ENCODE peak calls at places on chromosomes 6 and 20, in six cellular contexts. One of them, this sample, is unnamed.

GRCh38 chr6:139373928-139374356 is 506 bp downstream of the CITED2 start:
- ATAC-seq in upper lobe of left lung: no peak
- ATAC-seq in HCT116: peak
- ATAC-seq in Panc1: peak
- ATAC-seq in K562: peak
- ATAC-seq in HepG2: no peak
- ATAC-seq in this sample: no peak

GRCh38 chr6:33824461-33825154 is 20.8 kb upstream of the MLN start:
- ATAC-seq in K562: peak
- ATAC-seq in upper lobe of left lung: peak
- ATAC-seq in Panc1: peak
- ATAC-seq in HCT116: peak
- ATAC-seq in HepG2: no peak
- ATAC-seq in this sample: no peak

GRCh38 chr6:11366934-11367637 is 134.6 kb upstream of the NEDD9 start:
- ATAC-seq in upper lobe of left lung: no peak
- ATAC-seq in Panc1: no peak
- ATAC-seq in HCT116: no peak
- ATAC-seq in HepG2: peak
- ATAC-seq in K562: no peak
- ATAC-seq in this sample: no peak

GRCh38 chr6:1109134-1109533 is 202.8 kb upstream of the FOXQ1 start:
- ATAC-seq in Panc1: no peak
- ATAC-seq in K562: no peak
- ATAC-seq in upper lobe of left lung: no peak
- ATAC-seq in HepG2: no peak
- ATAC-seq in HCT116: no peak
- ATAC-seq in this sample: no peak

GRCh38 chr6:163539101-163539762 is 124.7 kb downstream of the QKI start:
- ATAC-seq in Panc1: no peak
- ATAC-seq in HCT116: no peak
- ATAC-seq in upper lobe of left lung: no peak
- ATAC-seq in K562: no peak
- ATAC-seq in HepG2: no peak
- ATAC-seq in this sample: no peak

GRCh38 chr6:11934638-11935037 is 77.5 kb upstream of the HIVEP1 start:
- ATAC-seq in K562: no peak
- ATAC-seq in HepG2: peak
- ATAC-seq in upper lobe of left lung: no peak
- ATAC-seq in Panc1: no peak
- ATAC-seq in HCT116: no peak
- ATAC-seq in this sample: no peak

GRCh38 chr20:13625241-13625981 is 13.3 kb downstream of the TASP1 start:
- ATAC-seq in HepG2: no peak
- ATAC-seq in upper lobe of left lung: no peak
- ATAC-seq in Panc1: no peak
- ATAC-seq in K562: peak
- ATAC-seq in HCT116: no peak
- ATAC-seq in this sample: no peak

GRCh38 chr6:127897437-127897836 is 3.4 kb downstream of the THEMIS start:
- ATAC-seq in K562: no peak
- ATAC-seq in Panc1: no peak
- ATAC-seq in HCT116: no peak
- ATAC-seq in HepG2: no peak
- ATAC-seq in upper lobe of left lung: no peak
- ATAC-seq in this sample: no peak

GRCh38 chr20:46757135-46757534 is 47.7 kb downstream of the SLC2A10 start:
- ATAC-seq in Panc1: no peak
- ATAC-seq in K562: no peak
- ATAC-seq in upper lobe of left lung: no peak
- ATAC-seq in HepG2: peak
- ATAC-seq in HCT116: no peak
- ATAC-seq in this sample: no peak

GRCh38 chr20:51622004-51622874 is 79.7 kb upstream of the NFATC2 start:
- ATAC-seq in K562: no peak
- ATAC-seq in Panc1: no peak
- ATAC-seq in HepG2: no peak
- ATAC-seq in upper lobe of left lung: no peak
- ATAC-seq in HCT116: no peak
- ATAC-seq in this sample: no peak

GRCh38 chr20:63977392-63978276 is 1.8 kb downstream of the SAMD10 start:
- ATAC-seq in Panc1: peak
- ATAC-seq in HepG2: peak
- ATAC-seq in upper lobe of left lung: no peak
- ATAC-seq in HCT116: no peak
- ATAC-seq in K562: no peak
- ATAC-seq in this sample: no peak

GRCh38 chr6:147087641-147088040 is 116.6 kb upstream of the STXBP5 start:
- ATAC-seq in upper lobe of left lung: no peak
- ATAC-seq in HCT116: no peak
- ATAC-seq in K562: no peak
- ATAC-seq in Panc1: no peak
- ATAC-seq in HepG2: no peak
- ATAC-seq in this sample: no peak

GRCh38 chr6:63391203-63391970 is 71.6 kb upstream of the LGSN start:
- ATAC-seq in HepG2: peak
- ATAC-seq in K562: no peak
- ATAC-seq in Panc1: no peak
- ATAC-seq in upper lobe of left lung: no peak
- ATAC-seq in HCT116: no peak
- ATAC-seq in this sample: no peak

GRCh38 chr6:80132942-80133517 is 26.6 kb downstream of the BCKDHB start:
- ATAC-seq in Panc1: no peak
- ATAC-seq in HCT116: peak
- ATAC-seq in HepG2: no peak
- ATAC-seq in upper lobe of left lung: no peak
- ATAC-seq in K562: peak
- ATAC-seq in this sample: no peak

GRCh38 chr20:45346291-45346718 is 1.9 kb downstream of the SDC4 start:
- ATAC-seq in HepG2: no peak
- ATAC-seq in K562: no peak
- ATAC-seq in upper lobe of left lung: no peak
- ATAC-seq in HCT116: no peak
- ATAC-seq in Panc1: no peak
- ATAC-seq in this sample: no peak

GRCh38 chr6:43992126-43992663 is 135.1 kb downstream of the MRPL14 start:
- ATAC-seq in HCT116: no peak
- ATAC-seq in upper lobe of left lung: no peak
- ATAC-seq in Panc1: no peak
- ATAC-seq in HepG2: no peak
- ATAC-seq in K562: no peak
- ATAC-seq in this sample: no peak

GRCh38 chr6:155219858-155220301 is 43.9 kb upstream of the CLDN20 start:
- ATAC-seq in HCT116: no peak
- ATAC-seq in HepG2: no peak
- ATAC-seq in upper lobe of left lung: no peak
- ATAC-seq in Panc1: no peak
- ATAC-seq in K562: no peak
- ATAC-seq in this sample: no peak

GRCh38 chr6:90126178-90126577 is 170.5 kb downstream of the BACH2 start:
- ATAC-seq in K562: no peak
- ATAC-seq in Panc1: no peak
- ATAC-seq in HCT116: no peak
- ATAC-seq in HepG2: no peak
- ATAC-seq in upper lobe of left lung: no peak
- ATAC-seq in this sample: no peak

GRCh38 chr20:64232794-64233193 is 22.8 kb upstream of the PCMTD2 start:
- ATAC-seq in K562: peak
- ATAC-seq in upper lobe of left lung: no peak
- ATAC-seq in HCT116: peak
- ATAC-seq in HepG2: peak
- ATAC-seq in Panc1: no peak
- ATAC-seq in this sample: no peak

GRCh38 chr6:89527634-89528033 is 94.7 kb downstream of the ANKRD6 start:
- ATAC-seq in upper lobe of left lung: no peak
- ATAC-seq in HepG2: no peak
- ATAC-seq in Panc1: no peak
- ATAC-seq in K562: no peak
- ATAC-seq in HCT116: no peak
- ATAC-seq in this sample: no peak

GRCh38 chr6:85482206-85483040 is 32.5 kb downstream of the NT5E start:
- ATAC-seq in upper lobe of left lung: no peak
- ATAC-seq in K562: peak
- ATAC-seq in HepG2: peak
- ATAC-seq in HCT116: peak
- ATAC-seq in Panc1: peak
- ATAC-seq in this sample: peak

GRCh38 chr6:44452725-44453124 is 65.2 kb downstream of the CDC5L start:
- ATAC-seq in Panc1: peak
- ATAC-seq in HepG2: peak
- ATAC-seq in upper lobe of left lung: no peak
- ATAC-seq in K562: no peak
- ATAC-seq in HCT116: no peak
- ATAC-seq in this sample: no peak

GRCh38 chr20:47391276-47392010 is 34.9 kb upstream of the ZMYND8 start:
- ATAC-seq in upper lobe of left lung: no peak
- ATAC-seq in Panc1: no peak
- ATAC-seq in K562: no peak
- ATAC-seq in HepG2: no peak
- ATAC-seq in HCT116: no peak
- ATAC-seq in this sample: no peak

DNA sequence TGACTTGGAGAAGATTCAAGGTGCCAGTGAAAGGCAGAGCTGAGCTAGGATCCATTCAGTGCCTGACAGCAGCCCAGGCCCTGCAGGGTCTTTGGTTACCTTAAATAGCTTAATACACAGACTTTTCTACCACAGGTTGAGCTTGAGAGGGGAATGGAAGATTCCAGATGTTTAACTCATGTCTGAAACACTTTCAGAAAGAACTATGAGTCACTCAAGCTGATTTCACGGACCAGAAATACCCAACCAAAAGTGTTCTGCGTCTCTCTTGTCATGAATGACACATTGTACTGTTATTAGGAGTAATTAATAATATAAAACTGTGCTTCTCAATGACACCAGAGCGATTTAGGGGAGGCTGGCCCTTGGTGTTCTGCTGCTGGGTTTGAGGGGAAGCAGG is 6.4 kb upstream of the PMEPA1 start:
- ATAC-seq in K562: no peak
- ATAC-seq in HepG2: no peak
- ATAC-seq in Panc1: no peak
- ATAC-seq in HCT116: no peak
- ATAC-seq in upper lobe of left lung: no peak
- ATAC-seq in this sample: no peak
- TF ChIP-seq POLR2AphosphoS5 in K562: no peak
- TF ChIP-seq POLR2AphosphoS5 in HepG2: no peak
- TF ChIP-seq POLR2AphosphoS5 in Panc1: no peak
- TF ChIP-seq POLR2AphosphoS5 in HCT116: no peak
- TF ChIP-seq POLR2AphosphoS5 in upper lobe of left lung: no peak
- TF ChIP-seq POLR2AphosphoS5 in this sample: peak

DNA sequence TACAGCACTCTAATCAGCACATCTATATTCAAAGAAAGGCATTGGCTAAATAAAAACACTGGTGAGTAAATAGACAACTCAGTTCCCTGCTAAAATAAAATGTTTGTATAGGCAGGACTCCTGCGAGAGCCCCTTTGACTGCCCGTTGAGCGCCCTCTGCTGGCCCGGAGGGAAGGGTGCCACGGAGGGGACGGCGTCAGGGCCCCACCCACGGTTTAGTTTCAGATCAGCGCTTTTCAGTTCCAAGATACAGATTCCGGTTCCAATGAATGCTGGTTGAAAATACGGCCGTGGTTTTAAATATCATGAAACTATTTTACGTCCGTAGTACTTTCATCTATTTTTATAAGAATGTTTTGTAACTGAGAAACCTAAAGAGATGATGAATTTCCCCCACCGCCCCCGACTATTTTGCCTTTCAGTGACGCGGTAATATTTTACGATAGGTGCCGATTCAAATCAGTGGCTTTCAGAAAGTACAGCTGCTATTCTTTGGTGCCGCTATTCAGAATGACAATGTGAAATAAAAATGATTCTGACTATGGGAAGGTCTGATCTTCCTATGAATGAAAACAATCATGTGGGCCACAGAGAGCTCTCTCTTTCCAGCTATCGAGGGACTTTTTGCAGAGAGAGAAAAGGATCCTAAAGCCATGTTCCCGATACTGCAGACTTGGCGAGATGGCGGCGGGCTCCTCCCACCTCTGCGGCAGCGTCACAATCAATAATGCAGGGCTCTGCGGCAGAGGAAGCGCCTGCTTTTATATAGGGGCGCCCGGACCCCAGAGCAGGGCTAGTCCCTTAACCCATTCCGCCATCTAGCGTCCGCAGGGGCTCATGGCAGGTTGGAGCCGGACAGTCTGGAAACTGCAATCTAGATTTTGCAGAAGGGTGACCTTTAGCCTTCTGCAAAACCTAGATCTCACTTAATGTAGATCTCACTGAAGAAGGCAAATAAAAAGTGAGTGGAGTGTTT is 10.6 kb upstream of the CCN6 start:
- ATAC-seq in Panc1: peak
- ATAC-seq in K562: peak
- ATAC-seq in HCT116: peak
- ATAC-seq in upper lobe of left lung: peak
- ATAC-seq in HepG2: peak
- ATAC-seq in this sample: peak
- TF ChIP-seq POLR2AphosphoS5 in Panc1: no peak
- TF ChIP-seq POLR2AphosphoS5 in K562: no peak
- TF ChIP-seq POLR2AphosphoS5 in HCT116: peak
- TF ChIP-seq POLR2AphosphoS5 in upper lobe of left lung: no peak
- TF ChIP-seq POLR2AphosphoS5 in HepG2: no peak
- TF ChIP-seq POLR2AphosphoS5 in this sample: peak

GRCh38 chr6:56716229-56716628 is 73.5 kb upstream of the DST start:
- ATAC-seq in HCT116: no peak
- ATAC-seq in Panc1: no peak
- ATAC-seq in upper lobe of left lung: no peak
- ATAC-seq in HepG2: no peak
- ATAC-seq in K562: no peak
- ATAC-seq in this sample: no peak
- TF ChIP-seq POLR2AphosphoS5 in HCT116: no peak
- TF ChIP-seq POLR2AphosphoS5 in Panc1: no peak
- TF ChIP-seq POLR2AphosphoS5 in upper lobe of left lung: no peak
- TF ChIP-seq POLR2AphosphoS5 in HepG2: no peak
- TF ChIP-seq POLR2AphosphoS5 in K562: no peak
- TF ChIP-seq POLR2AphosphoS5 in this sample: no peak

DNA sequence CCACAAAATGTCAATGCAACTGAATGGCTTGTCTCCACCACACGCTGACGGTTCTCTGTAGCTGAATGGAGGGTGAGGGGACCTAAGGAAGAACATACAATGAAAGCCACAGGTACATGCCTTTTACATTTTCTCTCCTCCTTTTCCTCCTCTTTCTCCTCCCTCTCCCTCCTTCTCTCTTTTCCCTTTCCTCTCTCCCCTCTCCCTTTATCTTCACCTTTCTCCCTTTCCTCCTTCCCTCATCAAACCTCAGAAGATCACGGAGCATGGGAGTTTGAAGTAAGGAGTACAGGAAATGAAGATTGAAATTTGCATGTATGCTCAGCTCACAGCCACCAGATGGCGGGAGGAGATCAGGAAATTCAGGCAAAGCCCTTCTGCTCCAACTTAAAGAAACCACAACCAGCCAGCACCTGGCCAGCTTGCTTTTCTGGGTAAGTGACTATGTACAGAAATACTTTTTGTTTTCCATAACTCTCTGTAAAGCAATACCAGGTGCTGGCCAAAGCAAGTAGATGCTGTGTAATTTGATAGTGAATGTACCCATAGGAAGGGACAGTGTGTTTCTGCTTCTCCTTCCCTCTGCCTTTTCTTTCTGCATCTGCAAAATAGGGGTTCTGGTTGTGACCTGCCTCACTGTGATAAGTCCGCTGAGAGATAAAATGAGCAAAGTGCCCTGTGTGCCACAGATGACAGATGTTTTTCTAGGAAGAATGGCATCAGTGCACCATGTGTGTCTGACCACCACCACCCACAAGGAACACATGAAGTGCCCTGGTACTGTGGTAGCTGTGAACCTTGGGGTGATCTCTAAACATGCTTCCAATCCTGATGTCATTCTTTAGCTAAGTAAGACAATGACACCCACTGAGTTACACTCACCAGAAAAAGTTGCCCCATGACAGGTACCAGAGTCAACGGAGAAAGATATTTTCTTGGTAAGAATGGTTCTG is 18.6 kb upstream of the FOXO3 start:
- ATAC-seq in Panc1: peak
- ATAC-seq in HepG2: peak
- ATAC-seq in upper lobe of left lung: peak
- ATAC-seq in HCT116: peak
- ATAC-seq in K562: peak
- ATAC-seq in this sample: peak
- TF ChIP-seq POLR2AphosphoS5 in Panc1: no peak
- TF ChIP-seq POLR2AphosphoS5 in HepG2: no peak
- TF ChIP-seq POLR2AphosphoS5 in upper lobe of left lung: no peak
- TF ChIP-seq POLR2AphosphoS5 in HCT116: no peak
- TF ChIP-seq POLR2AphosphoS5 in K562: no peak
- TF ChIP-seq POLR2AphosphoS5 in this sample: no peak

This sample was measured in gastroesophageal sphincter.